ENCODE peak calls at places on chromosome 21, in seven cellular contexts. I is colonic mucosa, R is keratinocyte, H is adipocyte, B is body of pancreas, X is cardiac muscle cell, J is stomach. N is an unnamed sample. For H3K9me3, the result is how much of the 10 kb centered on the place peaks cover.

GRCh38 chr21:42144679-42145568 is 73.8 kb downstream of the UMODL1 start:
- DNase-seq in R (no peak), X (no peak), H (no peak), I (no peak), B (no peak), J (no peak), N (no peak)

GRCh38 chr21:39651206-39651605 is 38.5 kb downstream of the B3GALT5 start:
- DNase-seq in I (no peak), X (no peak), H (peak), B (no peak), R (no peak), J (no peak), N (no peak)

GRCh38 chr21:32806810-32807386 is 35.3 kb upstream of the PAXBP1 start:
- DNase-seq in H (no peak), X (no peak), J (no peak), B (no peak), I (no peak), R (no peak), N (no peak)

GRCh38 chr21:38925923-38926322 is 120.2 kb downstream of the ETS2 start:
- DNase-seq in B (peak), X (peak), H (peak), R (no peak), J (peak), I (no peak), N (no peak)

GRCh38 chr21:41865002-41865777 is 14.0 kb downstream of the PRDM15 start:
- DNase-seq in X (no peak), B (no peak), H (no peak), R (no peak), I (no peak), J (no peak), N (no peak)

GRCh38 chr21:34536820-34537219 is 24.8 kb upstream of the KCNE1 start:
- DNase-seq in H (peak), B (no peak), J (no peak), X (no peak), I (no peak), R (peak), N (no peak)

GRCh38 chr21:29208666-29209059 is 78.2 kb downstream of the MAP3K7CL start:
- DNase-seq in R (no peak), I (no peak), H (peak), X (no peak), J (no peak), B (no peak), N (no peak)

GRCh38 chr21:33971492-33972013 is 55.9 kb upstream of the ATP5PO start:
- DNase-seq in I (peak), J (no peak), B (no peak), H (no peak), R (peak), X (no peak), N (no peak)

GRCh38 chr21:35976481-35976880 is 83.8 kb downstream of the SETD4 start:
- DNase-seq in R (no peak), I (no peak), X (no peak), H (no peak), B (no peak), J (no peak), N (no peak)

GRCh38 chr21:43645414-43645891 is 13.8 kb downstream of the HSF2BP start:
- DNase-seq in R (no peak), H (peak), B (no peak), I (peak), J (peak), X (peak), N (no peak)

GRCh38 chr21:34968414-34969333 is 80.4 kb downstream of the RUNX1 start:
- DNase-seq in R (no peak), B (no peak), H (no peak), X (no peak), J (no peak), I (no peak), N (no peak)

GRCh38 chr21:34915364-34915834 is 133.7 kb downstream of the RUNX1 start:
- DNase-seq in H (peak), I (no peak), X (no peak), R (peak), J (no peak), B (no peak), N (no peak)

GRCh38 chr21:41210405-41211040 is 42.6 kb downstream of the BACE2 start:
- DNase-seq in R (no peak), H (no peak), J (no peak), B (no peak), I (no peak), X (peak), N (no peak)

GRCh38 chr21:28943631-28944030 is 49.0 kb downstream of the LTN1 start:
- DNase-seq in I (no peak), X (no peak), B (no peak), R (no peak), H (peak), J (no peak), N (no peak)

GRCh38 chr21:17612565-17613241 is at the start of gene BTG3:
- DNase-seq in I (peak), H (peak), J (peak), R (no peak), X (peak), B (peak), N (peak)

GRCh38 chr21:42151148-42152074 is 67.5 kb upstream of the ABCG1 start:
- DNase-seq in H (no peak), B (no peak), I (no peak), X (no peak), R (no peak), J (no peak), N (no peak)

GRCh38 chr21:17045214-17045835 is 467.5 kb upstream of the CXADR start:
- DNase-seq in X (peak), B (no peak), R (no peak), I (no peak), H (peak), J (no peak), N (no peak)

GRCh38 chr21:34333150-34333739 is 30.6 kb upstream of the KCNE2 start:
- DNase-seq in J (no peak), B (no peak), I (no peak), R (no peak), H (peak), X (no peak), N (no peak)

GRCh38 chr21:20329636-20330035 is 668.6 kb upstream of the NCAM2 start:
- DNase-seq in X (no peak), R (no peak), H (no peak), B (no peak), J (no peak), I (no peak), N (no peak)

GRCh38 chr21:20330652-20331051 is 667.6 kb upstream of the NCAM2 start:
- DNase-seq in H (no peak), R (no peak), B (no peak), J (no peak), X (no peak), I (no peak), N (no peak)

DNA sequence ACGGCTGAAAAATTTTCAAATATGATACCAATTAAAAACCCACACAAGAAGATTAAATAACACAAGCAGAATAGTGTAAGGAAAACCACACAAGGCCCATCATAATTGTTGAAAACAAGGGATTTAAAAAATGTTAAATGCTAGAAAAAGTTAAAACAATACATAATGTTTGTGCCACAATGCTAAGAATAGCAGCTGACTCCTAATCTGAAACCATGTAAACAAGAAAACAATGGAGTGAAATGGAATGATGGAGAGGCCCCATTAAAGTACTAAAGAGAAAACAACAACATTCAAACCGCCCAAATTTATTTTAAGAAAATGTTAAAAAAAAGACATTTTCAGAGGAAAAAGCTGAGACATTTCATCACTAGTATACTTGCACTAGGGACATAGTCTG is 663.6 kb upstream of the NCAM2 start:
- DNase-seq in H (no peak), I (no peak), J (no peak), X (no peak), B (no peak), R (no peak), N (no peak)
- H3K9me3 ChIP-seq in H (under half), I (under half), J (under half), X (under half), B (under half), R (under half), N (under half)

DNA sequence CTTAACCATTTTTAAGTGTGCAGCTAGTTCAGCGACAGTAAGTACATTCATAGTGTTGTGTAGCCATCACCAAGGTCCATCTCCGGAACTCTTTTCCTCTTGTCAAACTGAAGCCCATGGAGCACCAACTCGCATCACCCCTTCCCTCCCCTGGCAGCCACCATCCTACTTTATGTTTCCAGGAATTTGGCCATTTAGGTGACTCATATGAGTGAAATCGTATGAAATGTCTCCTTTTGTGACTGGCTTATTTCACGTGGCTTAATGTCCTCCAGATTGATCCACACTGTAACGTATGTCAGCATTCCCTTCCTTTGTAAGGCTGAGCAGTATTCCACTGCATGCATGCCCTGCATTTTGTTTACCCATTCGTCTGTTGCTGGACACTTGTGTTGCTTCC is 2.5 kb downstream of the COL6A2 start:
- DNase-seq in R (no peak), B (no peak), I (peak), J (peak), H (peak), X (no peak), N (no peak)
- H3K9me3 ChIP-seq in R (under half), B (under half), I (under half), J (under half), H (under half), X (under half), N (under half)

GRCh38 chr21:27812279-27812678 is 845.4 kb upstream of the ADAMTS5 start:
- DNase-seq in R (no peak), B (no peak), J (no peak), H (peak), X (no peak), I (no peak), N (no peak)

GRCh38 chr21:27817902-27818623 is 851.2 kb upstream of the ADAMTS5 start:
- DNase-seq in X (no peak), B (no peak), J (no peak), I (no peak), H (peak), R (no peak), N (no peak)

GRCh38 chr21:27814226-27814625 is 847.3 kb upstream of the ADAMTS5 start:
- DNase-seq in R (no peak), I (no peak), H (no peak), B (no peak), X (no peak), J (no peak), N (no peak)

GRCh38 chr21:27817061-27817460 is 850.2 kb upstream of the ADAMTS5 start:
- DNase-seq in H (peak), J (no peak), B (no peak), I (no peak), X (no peak), R (no peak), N (no peak)

GRCh38 chr21:27813750-27814149 is 846.9 kb upstream of the ADAMTS5 start:
- DNase-seq in J (no peak), B (no peak), X (no peak), I (peak), H (no peak), R (no peak), N (no peak)
- H3K9me3 ChIP-seq in J (under half), B (under half), X (under half), I (under half), H (under half), R (under half), N (under half)

GRCh38 chr21:30689822-30690221 is 28.8 kb downstream of the KRTAP21-3 start:
- DNase-seq in R (no peak), H (no peak), X (no peak), B (no peak), J (no peak), I (no peak), N (no peak)
- H3K9me3 ChIP-seq in R (under half), H (under half), X (under half), B (under half), J (under half), I (under half), N (under half)

GRCh38 chr21:45937721-45938452 is 43.7 kb upstream of the COL6A1 start:
- DNase-seq in X (no peak), B (no peak), I (no peak), H (no peak), R (no peak), J (no peak), N (no peak)
- H3K9me3 ChIP-seq in X (under half), B (under half), I (under half), H (under half), R (under half), J (under half), N (under half)

DNA sequence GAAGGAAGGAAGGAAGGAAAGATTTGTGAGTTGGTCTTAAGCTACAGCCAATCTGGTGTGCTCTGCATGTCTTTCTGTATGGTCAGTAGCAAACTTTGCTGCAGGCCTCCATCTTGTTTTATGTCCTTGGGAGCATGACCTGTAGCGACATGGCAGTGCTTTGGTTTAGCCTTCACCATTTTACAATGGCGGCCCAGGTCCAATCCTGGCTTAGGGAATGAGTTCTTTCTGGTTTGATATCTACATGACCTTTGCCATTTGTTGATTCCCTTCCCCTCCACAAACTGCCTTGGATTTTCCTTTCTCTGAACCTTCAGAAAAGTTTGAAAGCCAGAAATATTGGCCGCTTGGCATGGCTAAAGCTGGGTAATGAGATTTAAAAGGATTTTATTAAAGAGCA is 30.5 kb upstream of the TSPEAR start:
- DNase-seq in I (no peak), B (no peak), X (no peak), R (no peak), J (no peak), H (no peak), N (no peak)
- H3K9me3 ChIP-seq in I (under half), B (under half), X (under half), R (under half), J (under half), H (under half), N (under half)

DNA sequence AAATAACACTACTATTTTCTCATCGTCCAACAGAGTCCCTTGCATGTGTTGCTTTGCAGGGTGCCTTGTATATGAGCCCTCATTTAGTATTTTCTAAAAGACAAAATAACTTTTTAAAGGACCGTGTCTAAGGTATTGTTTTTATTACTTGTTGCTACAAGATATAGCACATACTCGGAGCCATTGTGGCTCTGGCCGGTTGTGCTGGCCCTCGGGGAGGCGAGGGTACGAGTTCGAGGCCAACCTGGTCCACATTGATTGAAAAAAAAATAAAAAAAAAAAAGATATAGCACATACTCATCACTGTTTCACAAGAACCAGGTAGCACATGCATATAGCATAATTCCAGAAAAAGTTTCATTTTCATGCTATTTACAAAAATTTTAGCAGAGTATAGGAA is 869.2 kb downstream of the MRPL39 start:
- DNase-seq in R (no peak), X (no peak), I (no peak), H (no peak), J (no peak), B (no peak), N (no peak)
- H3K9me3 ChIP-seq in R (under half), X (under half), I (under half), H (under half), J (under half), B (under half), N (under half)

GRCh38 chr21:15744926-15745325 is 15.1 kb downstream of the USP25 start:
- DNase-seq in B (no peak), R (no peak), I (no peak), H (no peak), X (no peak), J (no peak), N (no peak)

GRCh38 chr21:15741510-15741909 is 11.7 kb downstream of the USP25 start:
- DNase-seq in J (no peak), X (no peak), B (no peak), R (no peak), H (no peak), I (no peak), N (no peak)

GRCh38 chr21:15742052-15742451 is 12.3 kb downstream of the USP25 start:
- DNase-seq in H (no peak), I (no peak), X (no peak), J (no peak), R (no peak), B (no peak), N (no peak)

GRCh38 chr21:15742694-15743093 is 12.9 kb downstream of the USP25 start:
- DNase-seq in B (no peak), H (no peak), R (no peak), X (no peak), I (no peak), J (no peak), N (no peak)

DNA sequence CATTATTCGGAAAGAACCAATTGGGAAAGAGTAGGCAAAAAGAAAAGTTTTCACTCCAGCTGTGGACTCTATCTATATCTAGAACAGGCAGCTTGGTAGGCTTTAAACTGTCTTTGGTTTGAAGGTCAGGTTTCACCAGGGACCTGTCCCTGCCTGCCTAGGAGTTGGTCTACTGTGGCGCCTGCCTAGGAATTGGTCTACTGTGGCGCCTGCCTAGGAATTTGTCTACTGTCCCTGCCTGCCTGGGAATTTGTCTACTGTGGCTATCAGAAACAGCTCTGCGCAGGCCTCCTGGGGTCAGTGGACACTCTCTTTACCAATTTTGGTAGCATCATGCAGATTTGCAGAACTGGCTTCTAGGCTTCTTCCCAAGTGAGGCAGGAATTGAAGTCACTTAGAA is 13.8 kb downstream of the USP25 start:
- DNase-seq in J (no peak), B (no peak), X (no peak), H (no peak), R (no peak), I (no peak), N (no peak)
- H3K9me3 ChIP-seq in J (under half), B (under half), X (under half), H (under half), R (under half), I (under half), N (under half)